ENCODE peak calls at places on chromosome 11, in six cellular contexts. R, K, E, T, A and I are unnamed samples.

GRCh38 chr11:1743587-1744136 is 6.7 kb downstream of the IFITM10 start:
- DNase-seq in R (no peak), K (peak), T (no peak), A (no peak), E (no peak), I (no peak)

GRCh38 chr11:391117-392017 is 2.6 kb upstream of the PKP3 start:
- DNase-seq in R (no peak), E (no peak), K (no peak), T (no peak), A (no peak), I (no peak)

GRCh38 chr11:133064152-133064877 is 468.0 kb downstream of the OPCML start:
- DNase-seq in K (peak), A (peak), R (peak), E (peak), T (peak), I (no peak)

GRCh38 chr11:72522186-72522585 is 87.9 kb upstream of the CLPB start:
- DNase-seq in A (no peak), E (no peak), T (no peak), R (no peak), K (no peak), I (no peak)

GRCh38 chr11:128745296-128746183 is 51.7 kb downstream of the FLI1 start:
- DNase-seq in T (no peak), R (no peak), E (no peak), A (no peak), K (no peak), I (no peak)

GRCh38 chr11:75474878-75475766 is 42.1 kb upstream of the KLHL35 start:
- DNase-seq in A (peak), R (no peak), E (no peak), K (no peak), T (peak), I (peak)

GRCh38 chr11:45108070-45109064 is 38.1 kb upstream of the PRDM11 start:
- DNase-seq in T (no peak), A (no peak), E (no peak), R (no peak), K (no peak), I (peak)

GRCh38 chr11:132033051-132033450 is 662.6 kb downstream of the NTM start:
- DNase-seq in K (no peak), T (no peak), R (no peak), A (no peak), E (no peak), I (no peak)

GRCh38 chr11:90274362-90274761 is 51.5 kb upstream of the CHORDC1 start:
- DNase-seq in E (no peak), A (no peak), T (no peak), K (no peak), R (no peak), I (no peak)

GRCh38 chr11:110095554-110095953 is 2.4 kb downstream of the ZC3H12C start:
- DNase-seq in A (no peak), E (no peak), K (no peak), T (no peak), R (no peak), I (no peak)

GRCh38 chr11:63523151-63523550 is 13.5 kb upstream of the PLAAT4 start:
- DNase-seq in T (no peak), R (no peak), A (no peak), E (no peak), K (no peak), I (no peak)

GRCh38 chr11:125257185-125257584 is 92.6 kb downstream of the PKNOX2 start:
- DNase-seq in K (no peak), A (no peak), E (no peak), T (peak), R (no peak), I (no peak)

GRCh38 chr11:7490054-7490453 is 4.7 kb downstream of the OLFML1 start:
- DNase-seq in E (no peak), R (no peak), K (no peak), T (no peak), A (no peak), I (no peak)

GRCh38 chr11:20511982-20512381 is 87.4 kb upstream of the SLC6A5 start:
- DNase-seq in E (no peak), A (no peak), K (no peak), T (no peak), R (no peak), I (no peak)

GRCh38 chr11:77113382-77114088 is 10.9 kb downstream of the OMP start:
- DNase-seq in E (no peak), T (peak), K (no peak), A (peak), R (peak), I (no peak)

GRCh38 chr11:16787035-16787744 is 48.7 kb downstream of the C11orf58 start:
- DNase-seq in K (no peak), A (no peak), R (no peak), T (no peak), E (peak), I (no peak)

GRCh38 chr11:6357222-6357621 is 33.1 kb upstream of the SMPD1 start:
- DNase-seq in R (no peak), E (peak), K (no peak), A (peak), T (no peak), I (peak)

GRCh38 chr11:112558691-112559090 is 298.0 kb upstream of the PLET1 start:
- DNase-seq in T (no peak), A (no peak), E (no peak), K (no peak), R (no peak), I (no peak)

GRCh38 chr11:33178443-33179154 is 17.3 kb upstream of the CSTF3 start:
- DNase-seq in R (no peak), K (no peak), E (no peak), T (no peak), A (no peak), I (no peak)

GRCh38 chr11:19953909-19954308 is 206.4 kb downstream of the DBX1 start:
- DNase-seq in E (no peak), R (no peak), K (no peak), T (no peak), A (no peak), I (no peak)

GRCh38 chr11:89159974-89160373 is 17.7 kb upstream of the TYR start:
- DNase-seq in R (no peak), T (no peak), K (no peak), A (no peak), E (no peak), I (no peak)

GRCh38 chr11:132312616-132313210 is 942.3 kb downstream of the NTM start:
- DNase-seq in K (no peak), E (no peak), A (peak), R (no peak), T (peak), I (no peak)

GRCh38 chr11:88576741-88577140 is 239.2 kb upstream of the CTSC start:
- DNase-seq in R (no peak), K (no peak), E (no peak), A (no peak), T (no peak), I (no peak)

GRCh38 chr11:72932132-72932570 is 117.9 kb downstream of the ATG16L2 start:
- DNase-seq in E (no peak), A (no peak), R (no peak), K (no peak), T (no peak), I (no peak)

GRCh38 chr11:70323811-70324210 is 53.3 kb downstream of the PPFIA1 start:
- DNase-seq in T (no peak), R (no peak), K (no peak), A (no peak), E (no peak), I (no peak)

GRCh38 chr11:76329983-76330382 is 50.9 kb downstream of the THAP12 start:
- DNase-seq in K (no peak), T (no peak), A (no peak), E (no peak), R (no peak), I (no peak)

GRCh38 chr11:13668957-13669521 is 571 bp downstream of the FAR1 start:
- DNase-seq in R (peak), K (peak), A (peak), T (no peak), E (peak), I (peak)

GRCh38 chr11:130003717-130004001 is 1.0 kb upstream of the PRDM10 start:
- DNase-seq in R (peak), T (no peak), A (peak), E (no peak), K (no peak), I (peak)

GRCh38 chr11:63501236-63501635 is 4.6 kb upstream of the LGALS12 start:
- DNase-seq in A (no peak), E (no peak), T (no peak), R (no peak), K (no peak), I (no peak)

GRCh38 chr11:426851-427250 is 12.1 kb upstream of the SIGIRR start:
- DNase-seq in T (no peak), E (no peak), A (no peak), K (no peak), R (no peak), I (no peak)

GRCh38 chr11:72238040-72238450 is 5.9 kb downstream of the PHOX2A start:
- DNase-seq in T (peak), K (no peak), A (peak), R (peak), E (peak), I (peak)

GRCh38 chr11:80074837-80075236 is 634.0 kb upstream of the TENM4 start:
- DNase-seq in R (no peak), A (no peak), K (no peak), T (no peak), E (no peak), I (no peak)

GRCh38 chr11:45647786-45648185 is 17.6 kb downstream of the CHST1 start:
- DNase-seq in E (no peak), T (no peak), A (no peak), K (no peak), R (no peak), I (no peak)

GRCh38 chr11:45178890-45179663 is 32.6 kb downstream of the PRDM11 start:
- DNase-seq in E (no peak), A (no peak), K (no peak), T (no peak), R (no peak), I (no peak)

GRCh38 chr11:37907461-37908223 is 1309.6 kb upstream of the RAG2 start:
- DNase-seq in K (no peak), A (no peak), E (no peak), R (no peak), T (no peak), I (no peak)

GRCh38 chr11:37905707-37906417 is 1307.8 kb upstream of the RAG2 start:
- DNase-seq in K (no peak), E (no peak), R (no peak), A (peak), T (no peak), I (no peak)

GRCh38 chr11:37908224-37908558 is 1310.2 kb upstream of the RAG2 start:
- DNase-seq in A (no peak), T (no peak), K (no peak), R (no peak), E (no peak), I (no peak)
- H3K4me3 ChIP-seq in A (no peak), T (no peak), K (peak), R (no peak), E (no peak), I (no peak)

GRCh38 chr11:47377571-47378010 is 756 bp downstream of the SPI1 start:
- DNase-seq in A (no peak), K (no peak), T (peak), E (no peak), R (no peak), I (no peak)
- H3K4me3 ChIP-seq in A (no peak), K (peak), T (no peak), E (no peak), R (peak), I (peak)

DNA sequence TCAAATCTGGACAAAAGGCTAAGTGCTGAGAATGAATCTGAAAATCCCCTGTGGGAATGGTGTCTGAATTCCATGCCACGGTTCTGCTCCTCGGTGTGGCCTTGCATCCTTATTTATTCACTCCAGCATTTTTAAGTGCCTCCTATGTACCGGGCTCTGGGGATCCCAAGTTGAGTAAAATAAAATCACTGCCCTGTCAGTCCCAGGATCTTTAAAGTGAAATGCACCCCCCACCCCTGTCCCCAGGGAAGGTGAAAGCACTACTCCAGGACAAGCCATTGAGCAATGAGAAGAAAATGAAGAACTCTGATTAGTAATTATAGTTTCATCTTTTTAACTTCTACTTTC is 3.3 kb downstream of the LGR4 start:
- DNase-seq in R (no peak), A (peak), K (no peak), T (no peak), E (no peak), I (no peak)
- H3K4me3 ChIP-seq in R (no peak), A (no peak), K (peak), T (no peak), E (no peak), I (peak)

DNA sequence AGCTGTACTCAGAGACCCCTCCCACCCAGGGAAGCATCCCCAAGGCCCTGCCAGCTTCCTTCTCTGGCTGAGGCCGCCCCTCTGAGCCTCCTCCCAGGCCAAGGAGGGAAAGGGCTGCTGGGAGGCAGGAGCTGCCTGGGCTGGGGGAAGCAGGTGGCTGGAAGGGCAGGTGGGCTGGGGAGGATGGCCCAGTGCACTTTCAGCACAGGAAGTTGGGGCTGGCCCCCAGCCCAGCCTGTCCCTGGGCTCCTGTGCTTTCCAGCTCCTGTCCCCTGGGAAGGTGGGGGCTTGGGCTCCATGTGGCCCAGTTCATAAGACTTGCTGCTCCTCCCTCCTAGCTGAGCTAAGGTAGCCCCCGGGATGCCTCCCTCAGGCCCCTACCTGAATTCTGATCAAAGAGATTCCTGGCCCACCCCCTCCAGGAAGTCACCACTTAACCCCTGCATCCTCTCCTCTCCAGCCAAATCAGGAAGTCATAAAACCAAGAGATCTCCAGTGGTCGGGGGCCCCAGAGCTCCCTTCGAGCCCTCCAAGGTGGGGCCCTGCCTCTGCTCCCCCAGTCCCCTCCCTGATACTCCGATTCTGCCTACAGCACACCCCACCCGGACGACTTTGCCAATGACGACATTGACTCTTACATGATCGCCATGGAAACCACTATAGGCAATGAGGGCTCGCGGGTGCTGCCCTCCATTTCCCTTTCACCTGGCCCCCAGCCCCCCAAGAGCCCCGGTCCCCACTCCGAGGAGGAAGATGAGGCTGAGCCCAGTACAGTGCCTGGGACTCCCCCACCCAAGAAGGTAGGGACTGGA is 4.9 kb downstream of the PPP1CA start:
- DNase-seq in A (no peak), E (peak), K (no peak), T (no peak), R (no peak), I (no peak)
- H3K4me3 ChIP-seq in A (no peak), E (no peak), K (no peak), T (no peak), R (no peak), I (no peak)

GRCh38 chr11:14972581-14973490 is 685 bp upstream of the CALCA start:
- DNase-seq in E (no peak), T (peak), R (no peak), A (no peak), K (no peak), I (no peak)

GRCh38 chr11:14969922-14970323 is 2.2 kb downstream of the CALCA start:
- DNase-seq in A (peak), T (peak), R (peak), K (no peak), E (no peak), I (peak)

GRCh38 chr11:14974021-14974698 is 2.0 kb upstream of the CALCA start:
- DNase-seq in K (no peak), T (peak), E (no peak), R (no peak), A (no peak), I (no peak)

GRCh38 chr11:14973621-14974020 is 1.5 kb upstream of the CALCA start:
- DNase-seq in K (no peak), E (peak), R (no peak), T (peak), A (no peak), I (no peak)

DNA sequence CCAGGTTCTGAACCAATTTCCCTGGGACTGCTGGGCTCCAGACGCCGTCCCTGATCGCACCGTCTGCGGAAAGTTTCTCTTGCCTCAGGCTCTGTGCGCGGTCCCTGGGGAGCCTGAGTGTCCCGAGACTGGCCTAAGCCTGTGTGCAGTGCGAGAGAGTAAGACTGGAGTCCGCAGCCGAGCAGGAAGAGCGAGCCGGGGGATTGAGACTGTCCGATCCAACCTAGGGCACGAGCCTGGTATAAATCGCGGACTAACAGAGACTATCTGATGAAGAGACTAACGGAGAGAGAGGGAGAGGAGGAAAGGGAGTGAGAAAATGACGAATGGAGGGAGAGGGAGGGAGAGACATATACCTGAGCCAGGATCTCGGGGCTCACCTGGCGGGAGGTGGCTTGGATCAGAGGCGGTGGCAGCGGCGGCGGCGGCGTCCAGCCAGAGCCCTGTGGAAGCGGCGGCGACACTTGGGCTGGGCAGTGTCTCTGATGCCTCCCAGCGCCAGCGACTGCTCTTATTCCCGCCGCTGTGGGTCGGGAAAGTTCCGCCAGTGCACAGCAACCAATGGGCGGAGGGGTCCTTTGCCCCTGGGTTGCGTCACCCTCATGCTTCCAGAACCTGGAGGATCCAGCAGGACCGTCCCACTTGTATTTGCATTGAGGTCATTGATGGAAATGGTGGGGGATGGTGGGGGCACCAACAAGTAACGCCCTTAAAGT is at the start of gene CALCA:
- DNase-seq in A (no peak), T (peak), K (no peak), E (no peak), R (no peak), I (no peak)
- H3K4me3 ChIP-seq in A (no peak), T (no peak), K (peak), E (no peak), R (no peak), I (no peak)